ENCODE peak calls at places on chromosomes 7 and 10, in four cellular contexts. L, K, A and C are unnamed samples.

GRCh38 chr10:4606856-4607636 is 219.0 kb upstream of the AKR1E2 start:
- DNase-seq in L (no peak), K (no peak), A (no peak), C (no peak)

GRCh38 chr7:2261611-2262010 is 19.6 kb downstream of the NUDT1 start:
- DNase-seq in L (no peak), A (no peak), K (no peak), C (no peak)

GRCh38 chr7:148701414-148701813 is 2.7 kb downstream of the CUL1 start:
- DNase-seq in L (no peak), A (no peak), K (no peak), C (no peak)

GRCh38 chr7:134618756-134619530 is 27.7 kb upstream of the BPGM start:
- DNase-seq in K (peak; percentile 17), L (no peak), A (no peak), C (no peak)

GRCh38 chr10:78703581-78703980 is 365.2 kb upstream of the ZMIZ1 start:
- DNase-seq in L (no peak), A (no peak), K (no peak), C (no peak)

GRCh38 chr10:72254891-72255568 is 18.7 kb upstream of the DDIT4 start:
- DNase-seq in K (peak; percentile 84), A (peak; percentile 98), L (peak; percentile 83), C (no peak)

GRCh38 chr10:125095228-125095627 is 65.1 kb downstream of the CTBP2 start:
- DNase-seq in K (no peak), L (no peak), A (peak; percentile 57), C (no peak)

GRCh38 chr7:28625446-28625845 is 213.1 kb downstream of the CREB5 start:
- DNase-seq in L (no peak), K (no peak), A (no peak), C (no peak)

GRCh38 chr10:5481121-5481520 is 18.2 kb downstream of the CALML5 start:
- DNase-seq in L (no peak), K (no peak), A (peak; percentile 46), C (no peak)

GRCh38 chr7:135704074-135704473 is 23.9 kb downstream of the SLC13A4 start:
- DNase-seq in K (no peak), A (no peak), L (no peak), C (no peak)

GRCh38 chr10:30434273-30435067 is 486 bp downstream of the MAP3K8 start:
- DNase-seq in L (no peak), K (peak; percentile 75), A (peak; percentile 96), C (no peak)

GRCh38 chr7:27627146-27627545 is 35.5 kb downstream of the HIBADH start:
- DNase-seq in L (peak; percentile 45), K (no peak), A (no peak), C (no peak)

GRCh38 chr10:86162036-86162435 is 204.6 kb downstream of the GRID1 start:
- DNase-seq in K (no peak), A (peak; percentile 21), L (no peak), C (no peak)

GRCh38 chr10:32054087-32054486 is 2.1 kb downstream of the KIF5B start:
- DNase-seq in L (no peak), A (peak; percentile 75), K (peak; percentile 16), C (no peak)

GRCh38 chr10:131902691-131903090 is 1.9 kb downstream of the PPP2R2D start:
- DNase-seq in L (no peak), A (peak; percentile 28), K (no peak), C (no peak)

GRCh38 chr10:20596911-20597310 is 300.2 kb downstream of the NEBL start:
- DNase-seq in L (no peak), A (no peak), K (peak; percentile 2), C (no peak)

GRCh38 chr7:106071356-106071998 is 40.6 kb downstream of the SYPL1 start:
- DNase-seq in K (no peak), L (no peak), A (no peak), C (no peak)

GRCh38 chr10:115947104-115947503 is 325.9 kb downstream of the GFRA1 start:
- DNase-seq in K (peak; percentile 22), L (peak; percentile 23), A (no peak), C (no peak)

GRCh38 chr10:114822771-114823463 is 1.3 kb downstream of the FHIP2A start:
- DNase-seq in L (no peak), K (peak; percentile 34), A (no peak), C (no peak)

GRCh38 chr10:99966306-99966705 is 43.4 kb downstream of the DNMBP start:
- DNase-seq in A (no peak), L (no peak), K (peak; percentile 27), C (no peak)

GRCh38 chr7:33459340-33459751 is 330.0 kb downstream of the BBS9 start:
- DNase-seq in K (peak; percentile 13), A (no peak), L (peak; percentile 38), C (peak; percentile 48)

GRCh38 chr10:90865400-90865799 is 6.4 kb upstream of the RPP30 start:
- DNase-seq in L (no peak), A (no peak), K (peak; percentile 37), C (no peak)

GRCh38 chr10:92567952-92568600 is 5.8 kb downstream of the IDE start:
- DNase-seq in K (no peak), L (no peak), A (no peak), C (no peak)

GRCh38 chr10:117536359-117536861 is 6.1 kb upstream of the EMX2 start:
- DNase-seq in K (no peak), L (no peak), A (no peak), C (no peak)

GRCh38 chr10:124048371-124049290 is 44.8 kb downstream of the CHST15 start:
- DNase-seq in K (no peak), A (no peak), L (no peak), C (no peak)

GRCh38 chr10:49750546-49750945 is 11.6 kb downstream of the OGDHL start:
- DNase-seq in K (no peak), A (no peak), L (no peak), C (no peak)

GRCh38 chr7:94301024-94301588 is 93.6 kb upstream of the COL1A2 start:
- DNase-seq in K (peak; percentile 83), A (peak; percentile 91), L (peak; percentile 70), C (peak; percentile 60)

GRCh38 chr10:70656489-70656888 is 15.8 kb upstream of the ADAMTS14 start:
- DNase-seq in L (no peak), A (peak; percentile 27), K (peak; percentile 88), C (no peak)

GRCh38 chr7:55132890-55133551 is 114.2 kb downstream of the EGFR start:
- DNase-seq in K (peak; percentile 84), A (peak; percentile 83), L (no peak), C (no peak)

GRCh38 chr7:44184874-44185446 is 4.3 kb downstream of the GCK start:
- DNase-seq in A (no peak), K (no peak), L (no peak), C (no peak)

GRCh38 chr10:44180321-44181154 is 204.4 kb downstream of the CXCL12 start:
- DNase-seq in K (peak; percentile 73), A (peak; percentile 88), L (no peak), C (no peak)

GRCh38 chr10:60237977-60238376 is 151.7 kb downstream of the ANK3 start:
- DNase-seq in K (peak; percentile 8), A (no peak), L (no peak), C (no peak)

GRCh38 chr7:150341263-150342118 is at the start of gene RARRES2:
- DNase-seq in L (no peak), K (peak; percentile 44), A (peak; percentile 93), C (no peak)

GRCh38 chr7:112665709-112666108 is 124.5 kb downstream of the TMEM168 start:
- DNase-seq in K (no peak), A (no peak), L (no peak), C (no peak)